ENCODE peak calls at places on chromosomes 4 and X, in six cellular contexts. Z, C, J, V, T and H are unnamed samples.
A peak's percentile ranks its signal among the peaks of the same experiment; 100 is the strongest.

GRCh38 chrX:32183066-32183465 is 1028.3 kb downstream of the DMD start:
- DNase-seq in Z (no peak), C (no peak), J (no peak), V (no peak), T (no peak), H (no peak)

GRCh38 chr4:17613761-17614415 is 553 bp upstream of the MED28 start:
- DNase-seq in Z (peak; percentile 70), C (no peak), J (no peak), V (peak; percentile 31), T (no peak), H (no peak)

GRCh38 chr4:27692098-27692679 is 831.5 kb downstream of the STIM2 start:
- DNase-seq in Z (peak; percentile 32), C (no peak), J (peak; percentile 45), V (no peak), T (no peak), H (no peak)

GRCh38 chrX:37883196-37883595 is 35.8 kb upstream of the DYNLT3 start:
- DNase-seq in Z (peak; percentile 35), C (no peak), J (peak; percentile 56), V (no peak), T (no peak), H (no peak)

GRCh38 chr4:71107732-71108131 is 114.3 kb downstream of the DCK start:
- DNase-seq in Z (no peak), C (no peak), J (no peak), V (no peak), T (no peak), H (no peak)

GRCh38 chr4:90137545-90137944 is 10.4 kb downstream of the CCSER1 start:
- DNase-seq in Z (no peak), C (no peak), J (no peak), V (no peak), T (no peak), H (no peak)

GRCh38 chrX:133655262-133655913 is 240.1 kb upstream of the GPC4 start:
- DNase-seq in Z (no peak), C (no peak), J (no peak), V (no peak), T (no peak), H (no peak)

GRCh38 chr4:1763550-1764080 is 29.5 kb upstream of the FGFR3 start:
- DNase-seq in Z (no peak), C (no peak), J (no peak), V (no peak), T (no peak), H (no peak)

GRCh38 chr4:38711066-38711465 is 47.1 kb downstream of the KLF3 start:
- DNase-seq in Z (no peak), C (no peak), J (no peak), V (no peak), T (no peak), H (no peak)

GRCh38 chr4:98996056-98996941 is 778 bp downstream of the METAP1 start:
- DNase-seq in Z (peak; percentile 53), C (no peak), J (no peak), V (peak; percentile 12), T (no peak), H (no peak)

GRCh38 chrX:49960061-49960460 is 37.7 kb downstream of the CLCN5 start:
- DNase-seq in Z (no peak), C (no peak), J (no peak), V (no peak), T (no peak), H (no peak)

GRCh38 chrX:39418936-39419659 is 617.8 kb downstream of the MID1IP1 start:
- DNase-seq in Z (no peak), C (no peak), J (no peak), V (peak; percentile 2), T (no peak), H (no peak)

GRCh38 chrX:19751068-19751467 is 136.3 kb downstream of the SH3KBP1 start:
- DNase-seq in Z (no peak), C (no peak), J (no peak), V (no peak), T (no peak), H (no peak)

GRCh38 chrX:148811236-148811635 is 310.8 kb downstream of the AFF2 start:
- DNase-seq in Z (peak; percentile 14), C (no peak), J (no peak), V (no peak), T (no peak), H (no peak)

GRCh38 chrX:53594354-53594753 is 92.2 kb downstream of the HUWE1 start:
- DNase-seq in Z (no peak), C (no peak), J (no peak), V (no peak), T (no peak), H (no peak)

GRCh38 chr4:39614487-39615162 is 24.0 kb downstream of the SMIM14 start:
- DNase-seq in Z (peak; percentile 64), C (no peak), J (no peak), V (no peak), T (no peak), H (no peak)

GRCh38 chrX:14694631-14695030 is 165.3 kb downstream of the GLRA2 start:
- DNase-seq in Z (peak; percentile 29), C (no peak), J (no peak), V (no peak), T (no peak), H (no peak)

GRCh38 chr4:172666711-172667368 is 501.8 kb upstream of the GALNT7 start:
- DNase-seq in Z (no peak), C (no peak), J (no peak), V (no peak), T (no peak), H (no peak)

GRCh38 chr4:38166082-38166481 is 205.9 kb downstream of the PTTG2 start:
- DNase-seq in Z (no peak), C (no peak), J (no peak), V (no peak), T (no peak), H (no peak)

DNA sequence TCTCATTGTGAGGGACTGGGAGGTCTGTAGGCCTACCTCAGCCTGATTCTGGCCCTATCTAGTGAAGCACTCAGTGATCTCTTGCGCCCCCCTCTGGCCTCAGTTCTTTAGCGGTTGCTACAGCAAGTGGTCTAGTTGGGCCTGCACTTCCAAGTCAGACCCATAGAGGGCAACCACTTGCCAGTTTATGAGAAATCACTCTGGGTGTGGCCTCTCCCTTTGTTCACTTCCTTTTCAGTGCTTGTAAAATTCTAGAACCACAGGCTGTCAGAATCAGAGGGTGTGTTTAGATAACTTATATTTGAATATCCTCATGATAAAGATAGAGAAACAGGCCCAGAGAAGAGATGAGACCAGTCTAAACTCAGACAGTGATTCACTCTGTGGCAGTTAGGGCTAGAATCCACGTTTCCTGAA is 60.9 kb upstream of the LAS1L start:
- DNase-seq in Z (peak; percentile 81), C (peak; percentile 81), J (peak; percentile 66), V (peak; percentile 64), T (peak; percentile 82), H (peak; percentile 60)
- H3K27me3 ChIP-seq in Z (no peaks in the 10 kb centered on the region), C (no peaks in the 10 kb centered on the region), J (no peaks in the 10 kb centered on the region), V (no peaks in the 10 kb centered on the region), T (no peaks in the 10 kb centered on the region), H (no peaks in the 10 kb centered on the region)

DNA sequence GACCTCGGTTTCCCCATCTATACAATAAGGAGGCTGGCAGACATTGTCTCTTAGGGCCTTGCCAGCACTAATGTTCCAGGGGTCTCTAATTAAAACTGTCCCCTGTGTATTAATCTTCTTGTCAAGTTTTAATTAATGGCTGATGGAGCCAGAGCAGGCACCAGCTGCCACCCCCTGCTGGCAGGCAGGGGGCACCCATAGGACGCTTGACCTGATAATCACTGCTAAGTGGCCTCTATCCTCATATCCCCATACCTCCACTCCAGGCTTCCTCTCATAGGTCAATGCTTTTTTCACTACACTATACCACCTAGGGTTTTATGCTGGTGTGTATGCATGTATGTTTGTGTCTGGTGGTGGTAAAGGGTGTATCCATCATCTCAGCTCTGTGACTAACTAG is 89.4 kb downstream of the EFNB1 start:
- DNase-seq in Z (no peak), C (no peak), J (no peak), V (no peak), T (no peak), H (no peak)
- TF ChIP-seq CTCF in Z (no peak), C (no peak), J (no peak), V (no peak), T (no peak), H (no peak)

GRCh38 chr4:76897522-76898384 is at the start of gene SOWAHB:
- DNase-seq in Z (peak; percentile 73), C (peak; percentile 53), J (peak; percentile 92), V (no peak), T (no peak), H (no peak)
- H3K27me3 ChIP-seq in Z (no peaks in the 10 kb centered on the region), C (no peaks in the 10 kb centered on the region), J (no peaks in the 10 kb centered on the region), V (peaks cover 58% of the 10 kb centered on the region), T (no peaks in the 10 kb centered on the region), H (no peaks in the 10 kb centered on the region)

GRCh38 chr4:131644619-131645018 is 1504.5 kb upstream of the PCDH10 start:
- DNase-seq in Z (peak; percentile 45), C (no peak), J (peak; percentile 33), V (no peak), T (no peak), H (no peak)
- TF ChIP-seq CTCF in Z (peak; percentile 78), C (no peak), J (peak; percentile 8), V (no peak), T (no peak), H (no peak)

GRCh38 chrX:135346975-135347374 is 37.7 kb downstream of the ETDC start:
- DNase-seq in Z (no peak), C (no peak), J (no peak), V (no peak), T (no peak), H (no peak)
- H3K27me3 ChIP-seq in Z (no peaks in the 10 kb centered on the region), C (no peaks in the 10 kb centered on the region), J (no peaks in the 10 kb centered on the region), V (no peaks in the 10 kb centered on the region), T (no peaks in the 10 kb centered on the region), H (no peaks in the 10 kb centered on the region)

DNA sequence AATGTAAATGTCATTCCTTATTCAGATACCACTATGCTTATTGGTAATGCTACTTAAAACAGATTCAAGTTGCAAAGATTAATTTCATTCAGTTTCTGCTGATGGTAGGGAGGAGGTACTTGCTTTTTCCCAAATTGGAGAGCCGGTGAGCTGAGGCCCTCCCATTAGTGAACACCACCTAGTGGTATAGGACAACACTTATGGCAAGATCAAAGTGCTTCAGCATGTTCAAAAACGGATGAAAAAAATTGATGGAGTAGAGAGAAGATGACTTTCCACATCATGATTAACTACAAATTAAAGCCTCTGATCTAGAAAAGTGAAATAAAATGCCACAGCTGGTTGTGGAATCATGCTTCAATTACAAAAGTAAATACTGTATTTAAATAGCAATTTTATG is 112.9 kb downstream of the MBNL3 start:
- DNase-seq in Z (no peak), C (no peak), J (no peak), V (no peak), T (no peak), H (no peak)
- TF ChIP-seq CTCF in Z (peak; percentile 27), C (no peak), J (peak; percentile 26), V (no peak), T (no peak), H (no peak)

GRCh38 chrX:153657161-153657560 is 10.2 kb downstream of the DUSP9 start:
- DNase-seq in Z (no peak), C (no peak), J (no peak), V (no peak), T (no peak), H (no peak)

GRCh38 chrX:153662266-153662665 is 11.3 kb downstream of the PNCK start:
- DNase-seq in Z (no peak), C (no peak), J (peak; percentile 63), V (peak; percentile 6), T (no peak), H (no peak)

GRCh38 chrX:153653556-153653955 is 6.6 kb downstream of the DUSP9 start:
- DNase-seq in Z (no peak), C (no peak), J (no peak), V (no peak), T (no peak), H (no peak)

GRCh38 chrX:153659268-153659667 is 12.3 kb downstream of the DUSP9 start:
- DNase-seq in Z (no peak), C (no peak), J (no peak), V (no peak), T (no peak), H (no peak)
- H3K27me3 ChIP-seq in Z (no peaks in the 10 kb centered on the region), C (no peaks in the 10 kb centered on the region), J (no peaks in the 10 kb centered on the region), V (peaks cover 25% of the 10 kb centered on the region), T (no peaks in the 10 kb centered on the region), H (no peaks in the 10 kb centered on the region)